ENCODE peak calls at places on chromosomes 7 and 10, in five cellular contexts. B, X, C, U and J are unnamed samples.

GRCh38 chr10:29830526-29831512 is 196.0 kb upstream of the SVIL start:
- DNase-seq in B (no peak), X (no peak), C (no peak), U (no peak), J (no peak)

GRCh38 chr7:4013793-4014192 is 668.3 kb upstream of the FOXK1 start:
- DNase-seq in B (no peak), X (no peak), C (peak; percentile 11), U (no peak), J (no peak)

GRCh38 chr7:77877800-77878199 is 79.2 kb downstream of the PHTF2 start:
- DNase-seq in B (no peak), X (no peak), C (no peak), U (no peak), J (no peak)

GRCh38 chr7:16817536-16817935 is 12.7 kb upstream of the AGR2 start:
- DNase-seq in B (peak; percentile 42), X (no peak), C (no peak), U (no peak), J (peak; percentile 39)

GRCh38 chr7:107078517-107078966 is 34.0 kb downstream of the PRKAR2B start:
- DNase-seq in B (no peak), X (no peak), C (no peak), U (no peak), J (peak; percentile 44)

GRCh38 chr7:77687100-77687746 is 9.0 kb upstream of the RSBN1L start:
- DNase-seq in B (peak; percentile 74), X (no peak), C (no peak), U (no peak), J (no peak)

GRCh38 chr7:106615808-106616691 is 44.9 kb downstream of the CCDC71L start:
- DNase-seq in B (no peak), X (no peak), C (no peak), U (no peak), J (no peak)

GRCh38 chr7:129664029-129665012 is 52.8 kb downstream of the NRF1 start:
- DNase-seq in B (peak; percentile 76), X (peak; percentile 50), C (no peak), U (no peak), J (peak; percentile 34)

GRCh38 chr7:87231715-87232114 is 12.2 kb upstream of the TMEM243 start:
- DNase-seq in B (no peak), X (no peak), C (no peak), U (no peak), J (no peak)

GRCh38 chr7:137316643-137317042 is 26.9 kb downstream of the PTN start:
- DNase-seq in B (no peak), X (no peak), C (no peak), U (no peak), J (no peak)

GRCh38 chr10:5585517-5586222 is 60.9 kb downstream of the CALML3 start:
- DNase-seq in B (no peak), X (no peak), C (no peak), U (no peak), J (no peak)

GRCh38 chr10:118238573-118239240 is 103.4 kb downstream of the FAM204A start:
- DNase-seq in B (peak; percentile 31), X (no peak), C (no peak), U (no peak), J (peak; percentile 24)

GRCh38 chr7:87341441-87341840 is 4.0 kb upstream of the CROT start:
- DNase-seq in B (no peak), X (no peak), C (no peak), U (no peak), J (no peak)

GRCh38 chr7:143408686-143409551 is at the start of gene EPHA1:
- DNase-seq in B (no peak), X (no peak), C (no peak), U (peak; percentile 82), J (peak; percentile 92)

GRCh38 chr10:48789861-48790739 is 105.4 kb downstream of the WDFY4 start:
- DNase-seq in B (no peak), X (no peak), C (no peak), U (no peak), J (no peak)

GRCh38 chr7:136635755-136636154 is 232.7 kb upstream of the CHRM2 start:
- DNase-seq in B (no peak), X (no peak), C (no peak), U (no peak), J (no peak)

GRCh38 chr10:114304017-114304565 is 65.0 kb downstream of the VWA2 start:
- DNase-seq in B (peak; percentile 86), X (peak; percentile 84), C (peak; percentile 84), U (peak; percentile 83), J (peak; percentile 77)

GRCh38 chr10:48794074-48794473 is 109.4 kb downstream of the WDFY4 start:
- DNase-seq in B (no peak), X (no peak), C (no peak), U (no peak), J (peak; percentile 20)

GRCh38 chr7:111840528-111840927 is 278.2 kb upstream of the IMMP2L start:
- DNase-seq in B (no peak), X (no peak), C (no peak), U (no peak), J (no peak)

GRCh38 chr10:96511044-96511945 is 2.4 kb downstream of the TLL2 start:
- DNase-seq in B (peak; percentile 13), X (peak; percentile 61), C (no peak), U (peak; percentile 80), J (peak; percentile 57)

GRCh38 chr10:102003541-102003940 is 52.4 kb downstream of the ARMH3 start:
- DNase-seq in B (no peak), X (no peak), C (no peak), U (no peak), J (no peak)

GRCh38 chr7:73986158-73986631 is 41.8 kb upstream of the ELN start:
- DNase-seq in B (no peak), X (no peak), C (no peak), U (no peak), J (no peak)

GRCh38 chr7:18315241-18315640 is 180.3 kb upstream of the HDAC9 start:
- DNase-seq in B (no peak), X (no peak), C (no peak), U (no peak), J (no peak)

GRCh38 chr10:78876449-78876848 is 192.3 kb upstream of the ZMIZ1 start:
- DNase-seq in B (no peak), X (no peak), C (no peak), U (no peak), J (no peak)

GRCh38 chr7:96228760-96229159 is 93.1 kb downstream of the SLC25A13 start:
- DNase-seq in B (no peak), X (no peak), C (no peak), U (no peak), J (no peak)

DNA sequence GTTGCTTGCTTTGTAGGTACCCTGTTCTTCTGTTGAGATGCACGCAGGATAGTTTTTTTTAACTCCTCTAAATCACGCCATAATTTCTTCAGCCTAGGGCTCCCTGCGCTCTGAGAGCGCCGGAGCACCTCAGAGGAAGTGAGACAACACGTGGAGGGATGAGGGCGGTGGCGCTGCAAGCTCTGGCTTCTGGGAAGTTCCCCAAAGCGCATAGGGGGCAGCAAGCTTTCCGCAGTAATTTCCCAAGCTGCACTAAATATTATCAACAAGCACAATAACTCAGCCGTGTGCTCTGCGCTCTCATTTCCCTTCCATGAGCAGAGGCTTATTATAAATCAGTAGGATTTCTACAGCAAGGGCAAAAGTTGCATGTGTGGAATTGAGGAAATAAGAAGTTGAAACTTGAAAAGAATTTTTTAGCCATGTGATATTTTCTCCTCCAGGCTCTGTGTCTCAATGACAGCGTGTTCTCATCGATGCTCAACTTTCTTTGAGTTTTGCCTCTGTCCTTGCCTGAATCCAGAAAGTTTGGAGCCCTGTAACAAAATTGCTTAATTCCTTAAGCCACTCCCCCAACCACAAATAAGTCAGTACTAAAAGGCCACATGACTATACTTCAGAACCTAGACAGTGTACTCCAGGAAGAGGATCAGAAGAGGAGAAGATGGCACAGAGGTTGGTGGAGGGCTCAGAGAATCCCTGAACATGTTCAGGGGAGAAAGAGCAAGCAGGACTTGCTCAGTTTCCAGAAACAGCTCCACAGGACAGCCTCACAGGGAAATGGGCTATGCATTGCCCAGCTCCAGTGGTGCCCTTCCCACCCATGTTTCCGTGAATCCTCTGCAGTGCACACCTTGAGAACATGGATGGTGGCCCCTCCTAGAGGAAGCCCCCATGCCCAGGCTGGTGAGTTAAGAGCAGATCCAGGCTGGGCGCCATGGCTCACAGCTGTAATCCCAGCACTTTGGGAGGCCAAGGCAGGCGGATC is 221.5 kb upstream of the GHITM start:
- DNase-seq in B (no peak), X (peak; percentile 41), C (peak; percentile 59), U (peak; percentile 64), J (no peak)
- TF ChIP-seq CTCF in B (no peak), X (peak; percentile 26), C (peak; percentile 14), U (no peak), J (peak; percentile 14)

DNA sequence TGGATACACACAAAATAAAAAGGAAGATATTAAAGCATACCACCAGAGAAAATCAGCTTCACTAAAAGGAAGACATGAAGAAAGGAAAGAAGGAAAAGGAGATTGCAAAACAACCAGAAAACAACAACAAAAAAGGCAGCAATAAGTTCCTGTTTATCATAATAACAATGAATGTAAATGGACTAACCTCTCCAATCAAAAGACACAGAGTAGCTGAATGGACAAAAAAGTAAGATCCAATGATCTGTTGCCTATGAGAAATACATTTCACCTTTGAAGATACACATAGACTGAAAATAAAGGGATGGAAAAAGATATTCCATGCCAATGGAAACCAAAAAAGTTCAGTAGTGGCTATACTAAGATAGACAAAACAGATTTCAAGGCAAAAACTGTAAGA is 30.3 kb upstream of the FAM171A1 start:
- DNase-seq in B (no peak), X (no peak), C (no peak), U (no peak), J (no peak)
- TF ChIP-seq CTCF in B (no peak), X (no peak), C (no peak), U (no peak), J (no peak)

GRCh38 chr10:21238044-21238443 is 287.4 kb downstream of the SKIDA1 start:
- DNase-seq in B (no peak), X (no peak), C (no peak), U (no peak), J (no peak)
- TF ChIP-seq CTCF in B (no peak), X (no peak), C (no peak), U (no peak), J (no peak)

DNA sequence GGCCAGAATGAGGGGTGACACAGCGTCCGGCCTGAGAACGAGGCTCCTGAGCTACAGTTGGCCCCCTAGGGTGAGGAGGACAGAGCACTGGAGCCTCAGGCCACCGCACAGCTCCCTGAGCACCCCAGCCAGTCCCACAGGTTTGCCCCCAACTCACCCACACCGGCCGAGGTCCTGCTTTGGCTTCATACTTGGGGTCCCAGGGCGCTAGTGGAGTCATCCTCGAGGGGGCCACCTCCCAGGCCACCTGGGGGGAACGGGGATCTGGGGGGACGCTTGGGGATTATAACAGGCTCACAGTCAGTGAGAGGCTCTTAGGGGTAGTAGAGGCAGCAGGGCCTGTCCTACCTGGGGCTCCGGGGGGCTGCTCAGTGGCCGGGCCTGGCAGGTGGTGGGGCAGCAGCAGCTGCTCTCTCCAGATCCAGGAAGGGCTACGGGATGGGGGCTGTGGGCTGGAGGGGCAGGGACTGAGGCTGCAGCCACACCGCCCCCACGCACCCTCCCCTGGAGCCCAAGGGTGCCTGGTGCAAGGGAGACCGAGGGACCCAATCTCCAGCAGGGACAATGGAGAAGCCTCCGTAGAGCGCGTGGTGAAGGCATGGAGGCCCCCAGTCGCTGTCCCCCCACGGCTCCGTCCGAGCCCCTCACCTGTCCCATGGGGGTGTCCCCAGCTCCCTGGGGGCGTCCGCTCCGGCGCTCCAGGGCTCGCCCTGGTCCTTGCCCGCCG is 588 bp downstream of the SAP25 start:
- DNase-seq in B (no peak), X (no peak), C (no peak), U (no peak), J (no peak)
- TF ChIP-seq CTCF in B (no peak), X (no peak), C (no peak), U (no peak), J (no peak)

GRCh38 chr10:81179805-81180452 is 642.2 kb downstream of the SH2D4B start:
- DNase-seq in B (no peak), X (peak; percentile 35), C (no peak), U (peak; percentile 18), J (no peak)
- TF ChIP-seq CTCF in B (peak; percentile 55), X (peak; percentile 64), C (no peak), U (no peak), J (peak; percentile 48)